ENCODE peak calls at places on chromosomes 1 and 21, in nine cellular contexts. Y, P, Z, B, L, G, S, W and T are unnamed samples.
A peak's percentile ranks its signal among the peaks of the same experiment; 100 is the strongest.

GRCh38 chr1:20711285-20712209 is 6.3 kb downstream of the KIF17 start:
- DNase-seq in S (no peak), P (no peak), G (no peak), L (no peak), W (peak; percentile 53), B (no peak), Y (peak; percentile 84), Z (no peak), T (no peak)

GRCh38 chr21:45482899-45483821 is 59.1 kb downstream of the SLC19A1 start:
- DNase-seq in L (no peak), B (no peak), Y (no peak), G (no peak), Z (no peak), S (no peak), W (no peak), P (peak; percentile 64), T (no peak)

GRCh38 chr1:218344814-218345672 is at the start of gene TGFB2:
- DNase-seq in B (peak; percentile 66), S (no peak), W (peak; percentile 29), Z (peak; percentile 21), P (no peak), L (no peak), Y (no peak), G (no peak), T (peak; percentile 63)

GRCh38 chr1:154807048-154807591 is 63.0 kb downstream of the KCNN3 start:
- DNase-seq in W (no peak), S (no peak), P (no peak), L (peak; percentile 48), G (no peak), Z (peak; percentile 30), B (no peak), Y (no peak), T (no peak)

GRCh38 chr1:10629091-10629815 is 154.5 kb downstream of the PEX14 start:
- DNase-seq in W (no peak), Z (no peak), Y (peak; percentile 28), G (no peak), P (peak; percentile 44), S (no peak), L (no peak), B (peak; percentile 19), T (no peak)

GRCh38 chr1:29311352-29312030 is 75.2 kb downstream of the PTPRU start:
- DNase-seq in G (no peak), Z (no peak), L (no peak), P (no peak), S (no peak), W (no peak), Y (no peak), B (peak; percentile 8), T (no peak)

GRCh38 chr1:216024546-216024945 is 398.7 kb downstream of the USH2A start:
- DNase-seq in G (no peak), Z (no peak), S (no peak), L (no peak), Y (no peak), W (no peak), B (no peak), P (no peak), T (no peak)

GRCh38 chr1:115411388-115412063 is 73.5 kb upstream of the NGF start:
- DNase-seq in Y (no peak), W (no peak), P (no peak), G (no peak), Z (no peak), S (no peak), B (no peak), L (no peak), T (no peak)

GRCh38 chr1:224340711-224341384 is 10.9 kb upstream of the NVL start:
- DNase-seq in B (no peak), P (peak; percentile 53), G (no peak), L (no peak), Z (peak; percentile 36), W (peak; percentile 45), S (peak; percentile 23), Y (peak; percentile 67), T (no peak)

GRCh38 chr1:220702733-220703704 is 12.9 kb downstream of the C1orf115 start:
- DNase-seq in G (no peak), B (no peak), L (no peak), Z (no peak), P (no peak), W (no peak), S (no peak), Y (no peak), T (no peak)

DNA sequence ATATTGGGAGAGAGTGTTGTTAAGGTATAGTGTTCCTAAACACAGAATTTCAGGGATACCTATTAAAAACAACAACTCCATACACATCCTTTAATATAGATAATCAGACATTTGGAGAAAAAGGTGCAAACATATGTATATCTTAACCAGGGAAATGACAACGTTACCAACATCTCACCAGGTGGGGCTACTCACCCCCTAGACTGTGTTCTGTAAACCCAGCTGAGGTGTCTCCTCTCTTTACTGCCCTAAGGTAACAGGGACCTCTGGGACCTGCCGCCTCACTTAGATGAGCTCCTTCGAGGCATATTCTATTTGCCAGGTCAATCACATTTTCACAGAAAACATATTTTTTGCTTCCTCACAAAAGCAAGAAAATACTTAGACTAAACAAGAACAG is 13.4 kb downstream of the RRAGC start:
- DNase-seq in B (no peak), G (no peak), S (no peak), Z (no peak), Y (no peak), L (no peak), W (no peak), P (no peak), T (no peak)
- H3K36me3 ChIP-seq in B (no peaks in the 10 kb centered on the region), G (no peaks in the 10 kb centered on the region), S (peaks cover 90% of the 10 kb centered on the region), Z (peaks cover 45% of the 10 kb centered on the region), Y (peaks cover 56% of the 10 kb centered on the region), L (peaks cover under 1% of the 10 kb centered on the region), W (peaks cover 11% of the 10 kb centered on the region), P (peaks cover 5% of the 10 kb centered on the region), T (peaks cover 95% of the 10 kb centered on the region)

GRCh38 chr1:41361495-41362356 is 492 bp downstream of the FOXO6 start:
- DNase-seq in L (peak; percentile 35), W (peak; percentile 71), P (peak; percentile 61), B (no peak), Y (peak; percentile 75), G (no peak), Z (no peak), S (no peak), T (no peak)

GRCh38 chr1:41360074-41361027 is 883 bp upstream of the FOXO6 start:
- DNase-seq in S (no peak), B (peak; percentile 18), W (peak; percentile 72), P (peak; percentile 47), Y (no peak), Z (no peak), G (no peak), L (no peak), T (no peak)

GRCh38 chr1:41362357-41362721 is 1.1 kb downstream of the FOXO6 start:
- DNase-seq in L (no peak), G (no peak), S (no peak), B (no peak), W (no peak), P (peak; percentile 48), Y (no peak), Z (no peak), T (no peak)

GRCh38 chr1:41359211-41360073 is 1.8 kb upstream of the FOXO6 start:
- DNase-seq in G (no peak), Z (no peak), S (no peak), L (no peak), W (peak; percentile 1), Y (no peak), B (peak; percentile 21), P (peak; percentile 19), T (no peak)

DNA sequence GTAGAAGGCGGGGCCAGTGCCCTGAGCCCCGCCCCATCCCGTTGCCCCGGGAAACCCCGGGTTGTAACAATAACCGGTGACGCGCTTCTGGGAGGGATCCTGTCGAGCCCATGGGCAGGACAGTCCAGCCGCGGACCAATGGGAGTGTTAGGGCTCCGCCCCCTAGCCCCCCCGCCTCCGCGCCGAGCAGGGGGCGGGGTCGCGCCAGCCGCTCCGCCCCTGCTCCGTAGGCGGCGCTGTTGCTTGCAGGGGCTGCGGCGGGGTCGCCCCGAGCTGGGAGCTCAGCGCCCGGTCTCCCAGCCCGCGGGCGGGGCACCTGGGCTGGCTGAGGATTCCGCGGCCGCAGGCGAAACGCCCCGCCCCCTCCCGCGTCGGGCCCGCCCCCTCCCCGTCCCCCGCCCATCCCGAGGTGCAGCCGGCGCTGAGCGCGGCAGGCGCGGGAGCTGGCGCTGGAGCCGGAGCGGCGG is at the start of gene FOXO6:
- DNase-seq in Y (peak; percentile 99), G (peak; percentile 89), Z (peak; percentile 99), L (peak; percentile 91), W (peak; percentile 100), S (peak; percentile 98), B (peak; percentile 99), P (peak; percentile 96), T (peak; percentile 98)
- H3K36me3 ChIP-seq in Y (no peaks in the 10 kb centered on the region), G (no peaks in the 10 kb centered on the region), Z (no peaks in the 10 kb centered on the region), L (no peaks in the 10 kb centered on the region), W (no peaks in the 10 kb centered on the region), S (no peaks in the 10 kb centered on the region), B (no peaks in the 10 kb centered on the region), P (no peaks in the 10 kb centered on the region), T (no peaks in the 10 kb centered on the region)

DNA sequence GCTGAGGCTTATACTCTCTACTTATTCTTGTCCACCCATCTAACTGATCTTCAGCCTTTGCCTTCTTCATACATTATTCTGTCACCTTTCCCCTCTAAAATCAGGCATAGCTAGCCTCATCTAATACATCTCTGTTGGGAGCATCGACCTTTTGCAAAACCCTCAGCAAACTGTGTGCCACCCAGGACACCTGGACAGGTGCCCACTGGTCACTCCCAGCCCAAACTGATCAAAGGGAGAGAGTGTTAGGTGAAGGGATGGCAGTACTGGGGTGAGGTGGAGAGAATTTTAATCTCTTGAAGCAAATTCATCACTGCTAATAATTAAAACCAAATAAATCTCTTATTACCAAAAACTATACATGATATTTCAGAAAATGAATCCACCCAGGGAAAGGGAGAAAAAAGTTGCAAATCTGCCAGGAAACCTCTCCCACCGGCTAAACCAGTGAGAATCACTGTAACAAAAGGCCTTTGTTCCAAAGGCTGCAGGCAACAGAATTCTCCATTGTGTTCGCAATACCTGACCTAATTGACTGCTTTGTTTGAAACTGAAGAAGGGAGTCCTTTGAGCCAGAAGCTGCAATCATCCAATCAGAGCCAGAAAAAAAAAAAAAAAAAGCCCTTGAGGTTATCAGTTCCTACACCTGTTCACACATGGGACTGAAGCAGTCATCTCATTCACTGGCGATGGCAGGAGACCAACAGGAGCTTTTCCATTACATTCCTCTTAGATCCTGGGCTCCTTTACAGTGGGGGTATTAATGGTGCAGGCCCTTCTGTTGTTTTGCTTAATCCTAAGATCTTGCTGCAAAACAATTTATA is 172.6 kb downstream of the APP start:
- DNase-seq in Y (no peak), B (no peak), W (peak; percentile 88), Z (peak; percentile 45), G (no peak), S (no peak), L (no peak), P (no peak), T (peak; percentile 17)
- H3K36me3 ChIP-seq in Y (peaks cover 22% of the 10 kb centered on the region), B (no peaks in the 10 kb centered on the region), W (peaks cover 4% of the 10 kb centered on the region), Z (no peaks in the 10 kb centered on the region), G (no peaks in the 10 kb centered on the region), S (peaks cover 3% of the 10 kb centered on the region), L (no peaks in the 10 kb centered on the region), P (no peaks in the 10 kb centered on the region), T (no peaks in the 10 kb centered on the region)

GRCh38 chr1:198893763-198894444 is 255.1 kb downstream of the PTPRC start:
- DNase-seq in Z (no peak), W (no peak), B (no peak), P (no peak), G (no peak), S (no peak), Y (no peak), L (no peak), T (no peak)
- H3K36me3 ChIP-seq in Z (no peaks in the 10 kb centered on the region), W (no peaks in the 10 kb centered on the region), B (no peaks in the 10 kb centered on the region), P (no peaks in the 10 kb centered on the region), G (no peaks in the 10 kb centered on the region), S (peaks cover 6% of the 10 kb centered on the region), Y (peaks cover 25% of the 10 kb centered on the region), L (no peaks in the 10 kb centered on the region), T (peaks cover 5% of the 10 kb centered on the region)

GRCh38 chr21:44078411-44078981 is 28.7 kb upstream of the PWP2 start:
- DNase-seq in G (no peak), S (no peak), L (no peak), P (no peak), W (no peak), Y (no peak), Z (no peak), B (no peak), T (no peak)
- H3K36me3 ChIP-seq in G (no peaks in the 10 kb centered on the region), S (peaks cover 87% of the 10 kb centered on the region), L (peaks cover 27% of the 10 kb centered on the region), P (peaks cover 56% of the 10 kb centered on the region), W (no peaks in the 10 kb centered on the region), Y (peaks cover 59% of the 10 kb centered on the region), Z (peaks cover 51% of the 10 kb centered on the region), B (no peaks in the 10 kb centered on the region), T (no peaks in the 10 kb centered on the region)